ENCODE peak calls at places on chromosomes 13 and 19, in four cellular contexts. One of them, this sample, is unnamed. For H3K4me1, the result is how much of the 10 kb centered on the place peaks cover.

GRCh38 chr13:47903836-47904235 is 97.2 kb downstream of the SUCLA2 start:
- DNase-seq in A549: no peak
- DNase-seq in HepG2: no peak
- DNase-seq in K562: no peak
- DNase-seq in this sample: peak

GRCh38 chr19:21109116-21109515 is 27.1 kb downstream of the ZNF714 start:
- DNase-seq in A549: no peak
- DNase-seq in HepG2: no peak
- DNase-seq in K562: no peak
- DNase-seq in this sample: peak

GRCh38 chr13:46698910-46699460 is 98.0 kb downstream of the ESD start:
- DNase-seq in HepG2: no peak
- DNase-seq in A549: no peak
- DNase-seq in K562: no peak
- DNase-seq in this sample: peak

GRCh38 chr13:46389985-46390384 is 2.9 kb upstream of the RUBCNL start:
- DNase-seq in A549: no peak
- DNase-seq in HepG2: peak
- DNase-seq in K562: no peak
- DNase-seq in this sample: no peak

GRCh38 chr19:7340959-7341837 is 7.5 kb upstream of the ARHGEF18 start:
- DNase-seq in K562: peak
- DNase-seq in HepG2: peak
- DNase-seq in A549: peak
- DNase-seq in this sample: peak

GRCh38 chr19:8610041-8610927 is at the start of gene ADAMTS10:
- DNase-seq in A549: no peak
- DNase-seq in K562: peak
- DNase-seq in HepG2: no peak
- DNase-seq in this sample: peak

GRCh38 chr19:42277821-42278809 is 9.1 kb downstream of the CIC start:
- DNase-seq in K562: no peak
- DNase-seq in A549: no peak
- DNase-seq in HepG2: no peak
- DNase-seq in this sample: no peak

GRCh38 chr13:111034811-111035210 is 80.3 kb upstream of the ARHGEF7 start:
- DNase-seq in A549: no peak
- DNase-seq in K562: no peak
- DNase-seq in HepG2: no peak
- DNase-seq in this sample: peak

GRCh38 chr13:29888306-29888705 is 37.9 kb upstream of the UBL3 start:
- DNase-seq in HepG2: no peak
- DNase-seq in A549: no peak
- DNase-seq in K562: no peak
- DNase-seq in this sample: peak

GRCh38 chr19:50428768-50429463 is 3.8 kb upstream of the MYBPC2 start:
- DNase-seq in HepG2: no peak
- DNase-seq in K562: no peak
- DNase-seq in A549: no peak
- DNase-seq in this sample: no peak

GRCh38 chr19:13425151-13425550 is 81.1 kb downstream of the CACNA1A start:
- DNase-seq in A549: no peak
- DNase-seq in HepG2: no peak
- DNase-seq in K562: no peak
- DNase-seq in this sample: no peak

GRCh38 chr13:42883771-42884170 is 102.4 kb downstream of the FAM216B start:
- DNase-seq in HepG2: no peak
- DNase-seq in K562: no peak
- DNase-seq in A549: peak
- DNase-seq in this sample: peak

GRCh38 chr19:49324801-49325491 is at the start of gene SLC6A16:
- DNase-seq in A549: no peak
- DNase-seq in HepG2: no peak
- DNase-seq in K562: no peak
- DNase-seq in this sample: no peak

GRCh38 chr19:35154535-35155406 is at the start of gene FXYD5:
- DNase-seq in K562: peak
- DNase-seq in HepG2: no peak
- DNase-seq in A549: peak
- DNase-seq in this sample: peak
- TF ChIP-seq MAZ in K562: peak
- TF ChIP-seq MAZ in HepG2: no peak
- TF ChIP-seq MAZ in A549: no peak
- TF ChIP-seq MAZ in this sample: peak

GRCh38 chr13:113545931-113546516 is 38.5 kb upstream of the TFDP1 start:
- DNase-seq in HepG2: no peak
- DNase-seq in A549: no peak
- DNase-seq in K562: no peak
- DNase-seq in this sample: no peak
- H3K4me1 ChIP-seq in HepG2: under half
- H3K4me1 ChIP-seq in A549: under half
- H3K4me1 ChIP-seq in K562: under half
- H3K4me1 ChIP-seq in this sample: under half

GRCh38 chr13:50846861-50847475 is 3.5 kb upstream of the DLEU7 start:
- DNase-seq in K562: no peak
- DNase-seq in A549: no peak
- DNase-seq in HepG2: no peak
- DNase-seq in this sample: no peak
- H3K4me2 ChIP-seq in K562: no peak
- H3K4me2 ChIP-seq in A549: no peak
- H3K4me2 ChIP-seq in HepG2: no peak
- H3K4me2 ChIP-seq in this sample: no peak

GRCh38 chr13:86425127-86425526 is 625.9 kb upstream of the SLITRK6 start:
- DNase-seq in K562: no peak
- DNase-seq in A549: no peak
- DNase-seq in HepG2: no peak
- DNase-seq in this sample: no peak
- TF ChIP-seq MAZ in K562: no peak
- TF ChIP-seq MAZ in A549: no peak
- TF ChIP-seq MAZ in HepG2: no peak
- TF ChIP-seq MAZ in this sample: no peak

GRCh38 chr19:18301718-18302111 is 20.3 kb upstream of the JUND start:
- DNase-seq in K562: no peak
- DNase-seq in A549: no peak
- DNase-seq in HepG2: no peak
- DNase-seq in this sample: no peak
- H3K4me1 ChIP-seq in K562: under half
- H3K4me1 ChIP-seq in A549: half or more
- H3K4me1 ChIP-seq in HepG2: half or more
- H3K4me1 ChIP-seq in this sample: under half

DNA sequence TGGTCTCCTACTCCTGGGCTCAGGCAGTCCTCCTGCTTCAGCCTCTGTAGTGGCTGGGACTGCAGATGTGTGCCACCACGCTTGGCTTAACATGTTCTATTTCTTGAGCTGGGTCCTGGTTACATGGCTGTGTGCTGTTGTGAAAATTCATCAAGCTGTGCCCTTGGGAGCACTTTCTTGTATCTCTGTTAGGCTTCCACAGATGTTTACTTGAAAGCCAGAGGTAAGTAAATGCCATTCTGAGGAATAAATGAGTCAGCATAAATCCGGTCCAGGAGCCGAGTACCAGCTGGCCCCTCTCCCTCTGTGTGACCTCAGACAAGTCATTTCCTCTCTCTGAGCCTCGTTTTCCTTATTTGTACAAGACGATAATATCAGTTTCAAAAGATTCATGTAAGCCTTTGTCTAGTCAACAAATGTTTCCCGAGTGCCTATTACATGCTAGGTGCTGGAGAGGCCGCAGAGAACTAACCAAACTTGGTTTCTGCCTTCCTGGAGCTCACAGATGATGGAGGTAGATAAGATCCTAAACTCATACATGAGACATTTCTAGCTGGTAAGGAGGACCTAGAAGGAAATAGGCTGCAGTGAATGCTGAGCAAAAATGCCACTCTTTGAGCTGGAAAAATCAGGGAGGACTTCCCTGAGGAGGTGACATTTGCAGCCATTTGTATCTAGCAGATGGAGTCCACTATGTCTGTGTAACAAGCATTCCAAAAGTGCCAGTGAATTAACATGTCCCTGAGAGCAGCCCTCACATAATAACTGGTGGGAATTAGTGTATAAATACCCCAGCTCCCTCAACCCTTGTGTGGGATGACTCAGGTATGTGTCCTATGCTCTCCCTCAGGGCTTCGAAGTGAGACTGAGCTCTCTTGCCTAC is 2.7 kb upstream of the RASAL3 start:
- DNase-seq in HepG2: no peak
- DNase-seq in K562: no peak
- DNase-seq in A549: peak
- DNase-seq in this sample: peak
- H3K4me2 ChIP-seq in HepG2: no peak
- H3K4me2 ChIP-seq in K562: no peak
- H3K4me2 ChIP-seq in A549: peak
- H3K4me2 ChIP-seq in this sample: no peak

GRCh38 chr19:22526661-22527272 is 104.6 kb upstream of the ZNF98 start:
- DNase-seq in HepG2: no peak
- DNase-seq in A549: no peak
- DNase-seq in K562: no peak
- DNase-seq in this sample: no peak

GRCh38 chr19:22523940-22524339 is 101.8 kb upstream of the ZNF98 start:
- DNase-seq in A549: no peak
- DNase-seq in HepG2: no peak
- DNase-seq in K562: no peak
- DNase-seq in this sample: no peak

GRCh38 chr19:22528956-22529355 is 105.2 kb upstream of the ZNF492 start:
- DNase-seq in K562: no peak
- DNase-seq in HepG2: no peak
- DNase-seq in A549: no peak
- DNase-seq in this sample: no peak

GRCh38 chr19:22530042-22530441 is 104.1 kb upstream of the ZNF492 start:
- DNase-seq in A549: no peak
- DNase-seq in HepG2: no peak
- DNase-seq in K562: no peak
- DNase-seq in this sample: no peak

DNA sequence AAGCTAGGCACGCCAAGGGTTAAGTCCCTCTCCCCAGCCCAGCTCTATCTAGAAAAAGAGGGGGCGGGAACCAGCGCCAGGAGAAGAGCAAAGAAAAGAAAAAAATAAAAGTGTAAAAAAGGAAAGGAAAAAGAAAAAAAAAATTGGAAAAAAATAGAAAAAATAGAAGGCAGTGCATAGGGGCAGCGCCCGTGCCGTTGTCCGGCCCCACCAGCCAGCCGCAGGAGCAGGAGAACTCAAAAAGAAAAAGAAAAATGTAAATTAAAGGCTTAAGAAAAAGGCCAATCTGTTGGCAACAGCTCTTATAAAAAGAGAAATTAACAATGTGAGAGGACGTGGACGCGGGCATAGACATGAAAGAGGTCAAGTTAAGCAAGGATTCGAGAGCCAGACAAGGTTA is 105.4 kb upstream of the ZNF98 start:
- DNase-seq in A549: no peak
- DNase-seq in K562: no peak
- DNase-seq in HepG2: no peak
- DNase-seq in this sample: no peak
- TF ChIP-seq MAZ in A549: no peak
- TF ChIP-seq MAZ in K562: no peak
- TF ChIP-seq MAZ in HepG2: no peak
- TF ChIP-seq MAZ in this sample: no peak

GRCh38 chr19:55504981-55505380 is 16.7 kb downstream of the SSC5D start:
- DNase-seq in K562: no peak
- DNase-seq in HepG2: no peak
- DNase-seq in A549: no peak
- DNase-seq in this sample: no peak
- H3K4me1 ChIP-seq in K562: under half
- H3K4me1 ChIP-seq in HepG2: under half
- H3K4me1 ChIP-seq in A549: under half
- H3K4me1 ChIP-seq in this sample: under half

GRCh38 chr19:46974181-46974580 is 45.5 kb upstream of the NPAS1 start:
- DNase-seq in K562: no peak
- DNase-seq in HepG2: no peak
- DNase-seq in A549: no peak
- DNase-seq in this sample: no peak
- H3K4me2 ChIP-seq in K562: no peak
- H3K4me2 ChIP-seq in HepG2: no peak
- H3K4me2 ChIP-seq in A549: peak
- H3K4me2 ChIP-seq in this sample: no peak